ENCODE peak calls at places on chromosomes 5 and 9, in four cellular contexts. One of them, this sample, is unnamed.

GRCh38 chr9:127285957-127286356 is 21.4 kb downstream of the GARNL3 start:
- DNase-seq in amniotic epithelial cell: no peak
- DNase-seq in stimulated activated CD4-positive, alpha-beta T cell treated with anti-CD3 and anti-CD28 coated beads, Interleukin-4, amount 100 ng/mL, for 24 hours: no peak
- DNase-seq in NCI-H1694 treated with DMSO at 0.1 percent for 48 hours: no peak
- DNase-seq in this sample: no peak

GRCh38 chr9:131117111-131117761 is 8.2 kb upstream of the NUP214 start:
- DNase-seq in stimulated activated CD4-positive, alpha-beta T cell treated with anti-CD3 and anti-CD28 coated beads, Interleukin-4, amount 100 ng/mL, for 24 hours: no peak
- DNase-seq in NCI-H1694 treated with DMSO at 0.1 percent for 48 hours: no peak
- DNase-seq in amniotic epithelial cell: no peak
- DNase-seq in this sample: no peak

GRCh38 chr9:116717150-116717549 is 30.0 kb downstream of the TRIM32 start:
- DNase-seq in amniotic epithelial cell: no peak
- DNase-seq in stimulated activated CD4-positive, alpha-beta T cell treated with anti-CD3 and anti-CD28 coated beads, Interleukin-4, amount 100 ng/mL, for 24 hours: no peak
- DNase-seq in NCI-H1694 treated with DMSO at 0.1 percent for 48 hours: no peak
- DNase-seq in this sample: no peak

GRCh38 chr5:82796643-82797416 is 280.4 kb downstream of the TMEM167A start:
- DNase-seq in NCI-H1694 treated with DMSO at 0.1 percent for 48 hours: no peak
- DNase-seq in amniotic epithelial cell: no peak
- DNase-seq in stimulated activated CD4-positive, alpha-beta T cell treated with anti-CD3 and anti-CD28 coated beads, Interleukin-4, amount 100 ng/mL, for 24 hours: no peak
- DNase-seq in this sample: no peak

GRCh38 chr9:129221979-129222635 is 44.0 kb upstream of the IER5L start:
- DNase-seq in NCI-H1694 treated with DMSO at 0.1 percent for 48 hours: no peak
- DNase-seq in amniotic epithelial cell: no peak
- DNase-seq in stimulated activated CD4-positive, alpha-beta T cell treated with anti-CD3 and anti-CD28 coated beads, Interleukin-4, amount 100 ng/mL, for 24 hours: no peak
- DNase-seq in this sample: no peak

GRCh38 chr5:400282-401215 is 42.4 kb upstream of the EXOC3 start:
- DNase-seq in amniotic epithelial cell: no peak
- DNase-seq in NCI-H1694 treated with DMSO at 0.1 percent for 48 hours: no peak
- DNase-seq in stimulated activated CD4-positive, alpha-beta T cell treated with anti-CD3 and anti-CD28 coated beads, Interleukin-4, amount 100 ng/mL, for 24 hours: no peak
- DNase-seq in this sample: no peak

GRCh38 chr9:129776938-129777768 is 24.3 kb upstream of the PTGES start:
- DNase-seq in stimulated activated CD4-positive, alpha-beta T cell treated with anti-CD3 and anti-CD28 coated beads, Interleukin-4, amount 100 ng/mL, for 24 hours: peak; percentile 42
- DNase-seq in amniotic epithelial cell: peak; percentile 100
- DNase-seq in NCI-H1694 treated with DMSO at 0.1 percent for 48 hours: peak; percentile 9
- DNase-seq in this sample: peak; percentile 90

GRCh38 chr5:79602884-79603283 is 9.4 kb upstream of the TENT2 start:
- DNase-seq in NCI-H1694 treated with DMSO at 0.1 percent for 48 hours: no peak
- DNase-seq in stimulated activated CD4-positive, alpha-beta T cell treated with anti-CD3 and anti-CD28 coated beads, Interleukin-4, amount 100 ng/mL, for 24 hours: no peak
- DNase-seq in amniotic epithelial cell: no peak
- DNase-seq in this sample: no peak

GRCh38 chr5:62149894-62150293 is 156.1 kb upstream of the KIF2A start:
- DNase-seq in stimulated activated CD4-positive, alpha-beta T cell treated with anti-CD3 and anti-CD28 coated beads, Interleukin-4, amount 100 ng/mL, for 24 hours: no peak
- DNase-seq in NCI-H1694 treated with DMSO at 0.1 percent for 48 hours: no peak
- DNase-seq in amniotic epithelial cell: no peak
- DNase-seq in this sample: no peak

GRCh38 chr5:154477382-154478223 is 424 bp downstream of the HAND1 start:
- DNase-seq in amniotic epithelial cell: no peak
- DNase-seq in NCI-H1694 treated with DMSO at 0.1 percent for 48 hours: no peak
- DNase-seq in stimulated activated CD4-positive, alpha-beta T cell treated with anti-CD3 and anti-CD28 coated beads, Interleukin-4, amount 100 ng/mL, for 24 hours: no peak
- DNase-seq in this sample: no peak

GRCh38 chr5:601771-602465 is 10.2 kb upstream of the CEP72 start:
- DNase-seq in amniotic epithelial cell: no peak
- DNase-seq in stimulated activated CD4-positive, alpha-beta T cell treated with anti-CD3 and anti-CD28 coated beads, Interleukin-4, amount 100 ng/mL, for 24 hours: no peak
- DNase-seq in NCI-H1694 treated with DMSO at 0.1 percent for 48 hours: no peak
- DNase-seq in this sample: no peak

GRCh38 chr9:14245901-14246525 is 67.9 kb downstream of the NFIB start:
- DNase-seq in NCI-H1694 treated with DMSO at 0.1 percent for 48 hours: no peak
- DNase-seq in amniotic epithelial cell: peak; percentile 93
- DNase-seq in stimulated activated CD4-positive, alpha-beta T cell treated with anti-CD3 and anti-CD28 coated beads, Interleukin-4, amount 100 ng/mL, for 24 hours: no peak
- DNase-seq in this sample: no peak

GRCh38 chr5:14516901-14517300 is 64.7 kb upstream of the OTULINL start:
- DNase-seq in amniotic epithelial cell: no peak
- DNase-seq in stimulated activated CD4-positive, alpha-beta T cell treated with anti-CD3 and anti-CD28 coated beads, Interleukin-4, amount 100 ng/mL, for 24 hours: no peak
- DNase-seq in NCI-H1694 treated with DMSO at 0.1 percent for 48 hours: no peak
- DNase-seq in this sample: no peak

GRCh38 chr9:120619751-120620655 is 40.0 kb upstream of the CDK5RAP2 start:
- DNase-seq in stimulated activated CD4-positive, alpha-beta T cell treated with anti-CD3 and anti-CD28 coated beads, Interleukin-4, amount 100 ng/mL, for 24 hours: peak; percentile 67
- DNase-seq in NCI-H1694 treated with DMSO at 0.1 percent for 48 hours: peak; percentile 52
- DNase-seq in amniotic epithelial cell: peak; percentile 62
- DNase-seq in this sample: peak; percentile 48

GRCh38 chr5:107673106-107673367 is 2.3 kb upstream of the EFNA5 start:
- DNase-seq in amniotic epithelial cell: no peak
- DNase-seq in stimulated activated CD4-positive, alpha-beta T cell treated with anti-CD3 and anti-CD28 coated beads, Interleukin-4, amount 100 ng/mL, for 24 hours: no peak
- DNase-seq in NCI-H1694 treated with DMSO at 0.1 percent for 48 hours: no peak
- DNase-seq in this sample: no peak

GRCh38 chr5:112308608-112309007 is 110.5 kb downstream of the EPB41L4A start:
- DNase-seq in stimulated activated CD4-positive, alpha-beta T cell treated with anti-CD3 and anti-CD28 coated beads, Interleukin-4, amount 100 ng/mL, for 24 hours: no peak
- DNase-seq in amniotic epithelial cell: no peak
- DNase-seq in NCI-H1694 treated with DMSO at 0.1 percent for 48 hours: no peak
- DNase-seq in this sample: no peak

GRCh38 chr9:18826248-18826647 is 206.8 kb downstream of the SAXO1 start:
- DNase-seq in stimulated activated CD4-positive, alpha-beta T cell treated with anti-CD3 and anti-CD28 coated beads, Interleukin-4, amount 100 ng/mL, for 24 hours: no peak
- DNase-seq in NCI-H1694 treated with DMSO at 0.1 percent for 48 hours: no peak
- DNase-seq in amniotic epithelial cell: no peak
- DNase-seq in this sample: no peak